ENCODE peak calls at places on chromosomes 16 and 17, in seven cellular contexts. H, D, B, L, I, P and T are unnamed samples.

GRCh38 chr17:39769974-39770587 is 32.3 kb downstream of the GRB7 start:
- DNase-seq in H (no peak), D (peak), B (no peak), L (no peak), I (no peak), P (peak), T (no peak)

GRCh38 chr16:53785044-53785443 is 81.1 kb downstream of the FTO start:
- DNase-seq in H (no peak), D (no peak), B (no peak), L (no peak), I (no peak), P (peak), T (peak)

GRCh38 chr16:19284207-19284606 is 1.3 kb upstream of the CLEC19A start:
- DNase-seq in H (peak), D (no peak), B (no peak), L (peak), I (no peak), P (no peak), T (peak)

GRCh38 chr16:22813223-22813945 is 578 bp upstream of the HS3ST2 start:
- DNase-seq in H (peak), D (peak), B (peak), L (peak), I (peak), P (peak), T (no peak)

GRCh38 chr16:49590166-49590871 is 216.7 kb downstream of the C16orf78 start:
- DNase-seq in H (no peak), D (no peak), B (no peak), L (no peak), I (peak), P (no peak), T (no peak)

GRCh38 chr17:40023590-40024292 is 8.5 kb downstream of the CSF3 start:
- DNase-seq in H (peak), D (no peak), B (no peak), L (no peak), I (no peak), P (peak), T (no peak)

GRCh38 chr16:84774810-84775209 is 45.0 kb upstream of the CRISPLD2 start:
- DNase-seq in H (no peak), D (peak), B (no peak), L (peak), I (no peak), P (peak), T (no peak)

GRCh38 chr17:13153036-13153435 is 135.2 kb upstream of the ELAC2 start:
- DNase-seq in H (no peak), D (peak), B (no peak), L (no peak), I (no peak), P (peak), T (no peak)

GRCh38 chr16:78609542-78610253 is 510.2 kb downstream of the WWOX start:
- DNase-seq in H (no peak), D (no peak), B (no peak), L (no peak), I (no peak), P (no peak), T (no peak)

GRCh38 chr17:55584055-55584685 is 72.9 kb upstream of the SMIM36 start:
- DNase-seq in H (no peak), D (peak), B (no peak), L (no peak), I (no peak), P (peak), T (no peak)

GRCh38 chr17:28526381-28526780 is 20.2 kb downstream of the FOXN1 start:
- DNase-seq in H (no peak), D (no peak), B (no peak), L (peak), I (no peak), P (no peak), T (no peak)

GRCh38 chr17:9839433-9839832 is 13.7 kb downstream of the GLP2R start:
- DNase-seq in H (no peak), D (no peak), B (peak), L (no peak), I (peak), P (no peak), T (peak)

GRCh38 chr17:40536731-40537171 is 28.5 kb downstream of the CCR7 start:
- DNase-seq in H (no peak), D (no peak), B (no peak), L (no peak), I (no peak), P (peak), T (no peak)

GRCh38 chr17:59888145-59888750 is 4.5 kb downstream of the TUBD1 start:
- DNase-seq in H (no peak), D (no peak), B (no peak), L (no peak), I (no peak), P (no peak), T (no peak)

GRCh38 chr17:17768415-17769088 is 68.2 kb downstream of the SREBF1 start:
- DNase-seq in H (no peak), D (no peak), B (no peak), L (no peak), I (no peak), P (no peak), T (no peak)

GRCh38 chr17:45234641-45235040 is 13.0 kb downstream of the FMNL1 start:
- DNase-seq in H (no peak), D (no peak), B (peak), L (peak), I (peak), P (no peak), T (peak)

GRCh38 chr17:48626470-48627241 is 498 bp upstream of the HOXB9 start:
- DNase-seq in H (no peak), D (no peak), B (no peak), L (peak), I (peak), P (no peak), T (peak)

GRCh38 chr16:81042821-81043220 is 7.2 kb downstream of the ATMIN start:
- DNase-seq in H (no peak), D (no peak), B (no peak), L (no peak), I (no peak), P (no peak), T (no peak)

GRCh38 chr16:8720080-8720966 is 45.9 kb downstream of the ABAT start:
- DNase-seq in H (no peak), D (no peak), B (peak), L (peak), I (peak), P (no peak), T (peak)

GRCh38 chr16:48409839-48410610 is 24.8 kb upstream of the SIAH1 start:
- DNase-seq in H (peak), D (peak), B (no peak), L (no peak), I (no peak), P (peak), T (peak)

GRCh38 chr17:37142294-37142944 is 193.7 kb downstream of the AATF start:
- DNase-seq in H (no peak), D (no peak), B (no peak), L (no peak), I (no peak), P (peak), T (no peak)

GRCh38 chr16:411576-412265 is 10.0 kb downstream of the DECR2 start:
- DNase-seq in H (no peak), D (no peak), B (no peak), L (no peak), I (no peak), P (no peak), T (no peak)

GRCh38 chr17:59954856-59955255 is 9.7 kb downstream of the RNFT1 start:
- DNase-seq in H (no peak), D (no peak), B (no peak), L (no peak), I (no peak), P (no peak), T (no peak)

GRCh38 chr17:74959826-74960738 is 12.5 kb downstream of the HID1 start:
- DNase-seq in H (no peak), D (peak), B (no peak), L (peak), I (peak), P (peak), T (no peak)

GRCh38 chr16:2233872-2234812 is 2.1 kb upstream of the DNASE1L2 start:
- DNase-seq in H (no peak), D (no peak), B (no peak), L (no peak), I (no peak), P (no peak), T (no peak)

GRCh38 chr17:72624652-72625051 is 467.8 kb downstream of the SLC39A11 start:
- DNase-seq in H (no peak), D (no peak), B (no peak), L (no peak), I (no peak), P (peak), T (no peak)

GRCh38 chr17:77468897-77469296 is 328.1 kb downstream of the SEC14L1 start:
- DNase-seq in H (no peak), D (no peak), B (no peak), L (no peak), I (no peak), P (no peak), T (no peak)

GRCh38 chr17:61362396-61362795 is 37.2 kb upstream of the TBX2 start:
- DNase-seq in H (no peak), D (no peak), B (no peak), L (no peak), I (no peak), P (no peak), T (no peak)